ENCODE peak calls at places on chromosomes 12 and 14, in six cellular contexts. E, S, J, D, K and O are unnamed samples.

GRCh38 chr14:52399886-52400599 is 85.9 kb downstream of the PTGER2 start:
- DNase-seq in E (no peak), S (no peak), J (peak; percentile 74), D (no peak), K (no peak), O (no peak)

GRCh38 chr14:60064491-60065072 is 27.1 kb upstream of the PCNX4 start:
- DNase-seq in E (peak; percentile 3), S (no peak), J (peak; percentile 55), D (peak; percentile 15), K (peak; percentile 9), O (peak; percentile 20)

GRCh38 chr12:69988601-69989194 is 163.7 kb downstream of the MYRFL start:
- DNase-seq in E (no peak), S (no peak), J (peak; percentile 65), D (no peak), K (no peak), O (no peak)

GRCh38 chr12:100675432-100675831 is 101.9 kb downstream of the GAS2L3 start:
- DNase-seq in E (no peak), S (no peak), J (peak; percentile 72), D (no peak), K (no peak), O (peak; percentile 40)

GRCh38 chr12:128047266-128048060 is 219.5 kb upstream of the TMEM132C start:
- DNase-seq in E (no peak), S (no peak), J (no peak), D (no peak), K (no peak), O (no peak)

GRCh38 chr12:51759175-51759574 is 89.3 kb downstream of the FIGNL2 start:
- DNase-seq in E (no peak), S (no peak), J (peak; percentile 72), D (no peak), K (no peak), O (no peak)

GRCh38 chr14:97219356-97220017 is 422.3 kb downstream of the VRK1 start:
- DNase-seq in E (no peak), S (no peak), J (no peak), D (no peak), K (no peak), O (peak; percentile 10)

GRCh38 chr14:37145395-37145794 is 27.0 kb downstream of the SLC25A21 start:
- DNase-seq in E (no peak), S (no peak), J (peak; percentile 13), D (no peak), K (no peak), O (no peak)

GRCh38 chr12:51820721-51821422 is 27.6 kb downstream of the FIGNL2 start:
- DNase-seq in E (peak; percentile 82), S (peak; percentile 61), J (peak; percentile 60), D (no peak), K (no peak), O (peak; percentile 97)

GRCh38 chr12:75954076-75954475 is 77.5 kb downstream of the PHLDA1 start:
- DNase-seq in E (peak; percentile 92), S (peak; percentile 28), J (peak; percentile 97), D (no peak), K (peak; percentile 82), O (no peak)

GRCh38 chr14:24876009-24876690 is 173.8 kb downstream of the STXBP6 start:
- DNase-seq in E (no peak), S (no peak), J (no peak), D (no peak), K (no peak), O (no peak)

GRCh38 chr12:62908667-62909066 is 26.3 kb downstream of the PPM1H start:
- DNase-seq in E (no peak), S (no peak), J (no peak), D (no peak), K (no peak), O (no peak)
- TF ChIP-seq RFX5 in E (no peak), S (no peak), J (no peak), D (no peak), K (no peak), O (no peak)

GRCh38 chr14:89415139-89415538 is 1.9 kb downstream of the FOXN3 start:
- DNase-seq in E (no peak), S (no peak), J (no peak), D (no peak), K (no peak), O (no peak)
- H3K4me3 ChIP-seq in E (peak overlapping the region; percentile 96), S (no peak overlapping the region), J (peak overlapping the region; percentile 62), D (peak overlapping the region; percentile 85), K (peak overlapping the region; percentile 74), O (peak overlapping the region; percentile 78)

GRCh38 chr12:106137456-106138278 is 1.1 kb downstream of the NUAK1 start:
- DNase-seq in E (no peak), S (no peak), J (peak; percentile 15), D (no peak), K (no peak), O (no peak)
- H3K4me2 ChIP-seq in E (peak overlapping the region; percentile 93), S (no peak overlapping the region), J (peak overlapping the region; percentile 91), D (no peak overlapping the region), K (peak overlapping the region; percentile 73), O (peak overlapping the region; percentile 88)

DNA sequence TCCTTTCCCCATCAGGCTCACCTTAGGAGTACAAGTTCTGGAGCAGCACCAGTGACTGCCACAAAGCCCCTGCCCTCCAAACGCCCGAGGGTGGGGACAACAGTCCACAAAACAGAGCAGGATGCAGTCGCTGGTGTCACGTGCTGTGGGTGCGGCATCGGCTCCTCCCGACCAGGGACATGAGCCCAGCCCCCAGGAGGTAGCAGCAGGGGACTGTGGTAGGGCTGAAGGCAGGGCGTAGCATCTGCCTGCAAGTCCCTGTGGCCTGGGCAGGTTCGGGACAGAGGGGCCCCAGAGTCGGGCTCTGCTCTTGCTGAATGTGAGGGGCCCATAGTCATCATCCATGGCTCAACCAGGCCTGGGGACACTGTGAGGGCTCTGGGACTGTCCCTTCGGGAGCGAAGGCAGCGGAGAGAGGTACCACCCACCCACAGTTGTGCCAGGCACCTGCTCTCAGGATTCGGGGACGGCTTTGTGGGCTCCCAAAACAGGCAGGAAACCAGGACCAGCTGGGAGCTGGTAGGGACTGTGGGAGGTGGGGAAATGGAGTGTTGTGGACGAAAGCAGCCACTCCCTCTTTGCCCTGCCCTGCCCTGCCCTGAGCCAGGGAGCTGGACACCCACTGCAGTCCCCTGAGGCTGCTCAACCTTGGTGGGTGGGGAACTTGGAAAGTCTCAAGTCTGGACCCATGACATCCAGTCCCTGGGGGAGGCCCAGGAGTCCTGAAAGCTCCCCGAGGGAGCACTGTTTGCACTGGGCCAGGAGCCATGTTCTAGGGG is 30.7 kb downstream of the FBRSL1 start:
- DNase-seq in E (no peak), S (no peak), J (no peak), D (no peak), K (no peak), O (no peak)
- TF ChIP-seq RFX5 in E (no peak), S (no peak), J (no peak), D (no peak), K (no peak), O (no peak)

GRCh38 chr14:91142214-91142668 is 28.4 kb downstream of the DGLUCY start:
- DNase-seq in E (no peak), S (no peak), J (no peak), D (peak; percentile 80), K (no peak), O (no peak)
- H3K4me3 ChIP-seq in E (no peak overlapping the region), S (no peak overlapping the region), J (no peak overlapping the region), D (no peak overlapping the region), K (no peak overlapping the region), O (no peak overlapping the region)

GRCh38 chr12:79847417-79847816 is 87.5 kb downstream of the PPP1R12A start:
- DNase-seq in E (no peak), S (no peak), J (no peak), D (no peak), K (no peak), O (no peak)

GRCh38 chr12:79842630-79843029 is 92.3 kb downstream of the PPP1R12A start:
- DNase-seq in E (no peak), S (no peak), J (no peak), D (no peak), K (no peak), O (no peak)

GRCh38 chr12:79844693-79845092 is 90.2 kb downstream of the PPP1R12A start:
- DNase-seq in E (peak; percentile 8), S (peak; percentile 17), J (peak; percentile 91), D (no peak), K (peak; percentile 41), O (no peak)

GRCh38 chr12:79850610-79851299 is 84.1 kb downstream of the PPP1R12A start:
- DNase-seq in E (no peak), S (no peak), J (no peak), D (no peak), K (no peak), O (no peak)

GRCh38 chr12:79848321-79848720 is 86.6 kb downstream of the PPP1R12A start:
- DNase-seq in E (no peak), S (no peak), J (peak; percentile 65), D (no peak), K (no peak), O (no peak)
- H3K4me2 ChIP-seq in E (no peak overlapping the region), S (no peak overlapping the region), J (peak overlapping the region; percentile 53), D (no peak overlapping the region), K (no peak overlapping the region), O (no peak overlapping the region)

DNA sequence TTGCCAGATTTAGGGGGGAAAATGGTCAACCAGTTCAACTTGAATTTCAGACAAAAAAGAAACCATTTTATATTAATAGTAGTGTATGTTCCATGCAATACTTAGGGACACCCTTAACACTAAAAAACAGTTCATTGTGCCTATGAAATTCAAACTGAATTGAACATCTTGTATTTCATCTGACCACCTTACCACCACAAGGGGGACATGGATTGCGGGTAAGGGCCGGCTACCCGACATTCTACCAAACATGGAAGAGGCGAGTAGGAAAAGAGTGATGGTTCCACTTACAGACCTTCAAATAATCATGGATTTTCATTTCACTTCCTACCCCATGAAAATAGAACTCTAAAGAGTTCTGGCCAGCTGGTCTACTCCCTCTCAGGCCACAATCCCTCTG is 10.3 kb upstream of the STK38L start:
- DNase-seq in E (no peak), S (peak; percentile 13), J (no peak), D (no peak), K (peak; percentile 26), O (no peak)
- TF ChIP-seq RFX5 in E (no peak), S (no peak), J (no peak), D (no peak), K (no peak), O (no peak)

GRCh38 chr12:13536219-13536910 is 339.8 kb downstream of the EMP1 start:
- DNase-seq in E (no peak), S (no peak), J (no peak), D (peak; percentile 60), K (no peak), O (no peak)

GRCh38 chr12:13538136-13538535 is 341.6 kb downstream of the EMP1 start:
- DNase-seq in E (no peak), S (no peak), J (no peak), D (no peak), K (no peak), O (no peak)

GRCh38 chr12:13537623-13538022 is 341.1 kb downstream of the EMP1 start:
- DNase-seq in E (no peak), S (no peak), J (no peak), D (peak; percentile 38), K (no peak), O (no peak)

GRCh38 chr12:13534242-13534641 is 337.7 kb downstream of the EMP1 start:
- DNase-seq in E (no peak), S (no peak), J (no peak), D (no peak), K (no peak), O (no peak)

GRCh38 chr12:13534645-13535398 is 338.3 kb downstream of the EMP1 start:
- DNase-seq in E (peak; percentile 31), S (peak; percentile 34), J (peak; percentile 23), D (no peak), K (peak; percentile 39), O (peak; percentile 39)
- H3K4me3 ChIP-seq in E (no peak overlapping the region), S (no peak overlapping the region), J (peak overlapping the region; percentile 25), D (no peak overlapping the region), K (no peak overlapping the region), O (peak overlapping the region; percentile 44)